ENCODE peak calls at places on chromosomes 12 and 14, in eight cellular contexts. One of them, this sample, is unnamed.

GRCh38 chr14:26765301-26765700 is 167.5 kb upstream of the NOVA1 start:
- DNase-seq in A172: no peak
- DNase-seq in iPS-NIHi11: no peak
- DNase-seq in NCI-H2171: no peak
- DNase-seq in lower leg skin: no peak
- DNase-seq in Daoy: no peak
- DNase-seq in neural crest cell: no peak
- DNase-seq in EL: no peak
- DNase-seq in this sample: no peak

GRCh38 chr12:6425588-6426531 is 18.9 kb upstream of the CD27 start:
- DNase-seq in neural crest cell: no peak
- DNase-seq in NCI-H2171: no peak
- DNase-seq in Daoy: peak; percentile 18
- DNase-seq in EL: no peak
- DNase-seq in iPS-NIHi11: no peak
- DNase-seq in lower leg skin: peak; percentile 82
- DNase-seq in A172: no peak
- DNase-seq in this sample: peak; percentile 62

GRCh38 chr12:6766651-6767300 is 613 bp downstream of the PTMS start:
- DNase-seq in NCI-H2171: peak; percentile 99
- DNase-seq in EL: peak; percentile 71
- DNase-seq in lower leg skin: peak; percentile 96
- DNase-seq in A172: no peak
- DNase-seq in neural crest cell: peak; percentile 66
- DNase-seq in iPS-NIHi11: peak; percentile 74
- DNase-seq in Daoy: peak; percentile 84
- DNase-seq in this sample: peak; percentile 84

GRCh38 chr14:72610096-72610830 is 283.6 kb downstream of the DPF3 start:
- DNase-seq in A172: no peak
- DNase-seq in Daoy: no peak
- DNase-seq in lower leg skin: peak; percentile 79
- DNase-seq in EL: no peak
- DNase-seq in neural crest cell: no peak
- DNase-seq in NCI-H2171: no peak
- DNase-seq in iPS-NIHi11: no peak
- DNase-seq in this sample: peak; percentile 53

GRCh38 chr14:50875359-50876090 is 3.7 kb downstream of the ABHD12B start:
- DNase-seq in NCI-H2171: no peak
- DNase-seq in iPS-NIHi11: no peak
- DNase-seq in Daoy: no peak
- DNase-seq in lower leg skin: no peak
- DNase-seq in A172: no peak
- DNase-seq in neural crest cell: no peak
- DNase-seq in EL: peak; percentile 42
- DNase-seq in this sample: no peak

GRCh38 chr12:56565510-56566101 is 44.0 kb downstream of the RBMS2 start:
- DNase-seq in A172: peak; percentile 64
- DNase-seq in NCI-H2171: no peak
- DNase-seq in lower leg skin: peak; percentile 91
- DNase-seq in Daoy: peak; percentile 65
- DNase-seq in EL: peak; percentile 30
- DNase-seq in iPS-NIHi11: peak; percentile 80
- DNase-seq in neural crest cell: no peak
- DNase-seq in this sample: no peak

GRCh38 chr14:54301349-54301748 is 95.5 kb upstream of the CDKN3 start:
- DNase-seq in NCI-H2171: no peak
- DNase-seq in EL: no peak
- DNase-seq in lower leg skin: no peak
- DNase-seq in A172: no peak
- DNase-seq in Daoy: no peak
- DNase-seq in iPS-NIHi11: no peak
- DNase-seq in neural crest cell: no peak
- DNase-seq in this sample: no peak

GRCh38 chr12:122724641-122725243 is 5.9 kb downstream of the HCAR1 start:
- DNase-seq in iPS-NIHi11: no peak
- DNase-seq in A172: no peak
- DNase-seq in lower leg skin: no peak
- DNase-seq in Daoy: no peak
- DNase-seq in EL: no peak
- DNase-seq in NCI-H2171: no peak
- DNase-seq in neural crest cell: no peak
- DNase-seq in this sample: no peak

GRCh38 chr12:90896164-90896563 is 58.8 kb downstream of the CCER1 start:
- DNase-seq in EL: peak; percentile 94
- DNase-seq in A172: peak; percentile 88
- DNase-seq in lower leg skin: no peak
- DNase-seq in neural crest cell: no peak
- DNase-seq in Daoy: no peak
- DNase-seq in NCI-H2171: no peak
- DNase-seq in iPS-NIHi11: no peak
- DNase-seq in this sample: no peak

GRCh38 chr12:104182621-104183378 is 32.8 kb upstream of the TXNRD1 start:
- DNase-seq in neural crest cell: no peak
- DNase-seq in Daoy: no peak
- DNase-seq in iPS-NIHi11: no peak
- DNase-seq in A172: no peak
- DNase-seq in EL: no peak
- DNase-seq in lower leg skin: no peak
- DNase-seq in NCI-H2171: no peak
- DNase-seq in this sample: no peak

GRCh38 chr14:40058916-40059897 is 627.0 kb upstream of the FBXO33 start:
- DNase-seq in neural crest cell: no peak
- DNase-seq in Daoy: no peak
- DNase-seq in A172: no peak
- DNase-seq in NCI-H2171: no peak
- DNase-seq in EL: no peak
- DNase-seq in iPS-NIHi11: no peak
- DNase-seq in lower leg skin: no peak
- DNase-seq in this sample: no peak

GRCh38 chr14:30656190-30656632 is 34.1 kb downstream of the SCFD1 start:
- DNase-seq in neural crest cell: peak; percentile 38
- DNase-seq in Daoy: peak; percentile 32
- DNase-seq in lower leg skin: no peak
- DNase-seq in A172: peak; percentile 11
- DNase-seq in iPS-NIHi11: peak; percentile 53
- DNase-seq in NCI-H2171: no peak
- DNase-seq in EL: peak; percentile 32
- DNase-seq in this sample: no peak

GRCh38 chr14:80981673-80982072 is 26.3 kb downstream of the TSHR start:
- DNase-seq in EL: no peak
- DNase-seq in Daoy: no peak
- DNase-seq in lower leg skin: no peak
- DNase-seq in NCI-H2171: no peak
- DNase-seq in A172: no peak
- DNase-seq in neural crest cell: no peak
- DNase-seq in iPS-NIHi11: no peak
- DNase-seq in this sample: no peak

GRCh38 chr14:61132336-61132735 is 148.8 kb downstream of the TMEM30B start:
- DNase-seq in neural crest cell: no peak
- DNase-seq in NCI-H2171: no peak
- DNase-seq in iPS-NIHi11: no peak
- DNase-seq in Daoy: no peak
- DNase-seq in lower leg skin: no peak
- DNase-seq in A172: no peak
- DNase-seq in EL: no peak
- DNase-seq in this sample: no peak

GRCh38 chr14:51846631-51847488 is 13.6 kb upstream of the GNG2 start:
- DNase-seq in lower leg skin: peak; percentile 86
- DNase-seq in neural crest cell: peak; percentile 65
- DNase-seq in A172: no peak
- DNase-seq in iPS-NIHi11: peak; percentile 81
- DNase-seq in NCI-H2171: no peak
- DNase-seq in Daoy: no peak
- DNase-seq in EL: peak; percentile 24
- DNase-seq in this sample: no peak

GRCh38 chr12:94704452-94704871 is 54.1 kb upstream of the TMCC3 start:
- DNase-seq in lower leg skin: no peak
- DNase-seq in Daoy: peak; percentile 57
- DNase-seq in A172: peak; percentile 46
- DNase-seq in EL: peak; percentile 63
- DNase-seq in NCI-H2171: no peak
- DNase-seq in neural crest cell: no peak
- DNase-seq in iPS-NIHi11: no peak
- DNase-seq in this sample: no peak

GRCh38 chr12:490260-490659 is 30.5 kb downstream of the B4GALNT3 start:
- DNase-seq in EL: no peak
- DNase-seq in neural crest cell: no peak
- DNase-seq in NCI-H2171: no peak
- DNase-seq in Daoy: no peak
- DNase-seq in iPS-NIHi11: no peak
- DNase-seq in A172: no peak
- DNase-seq in lower leg skin: no peak
- DNase-seq in this sample: no peak

GRCh38 chr12:126198516-126198915 is 1133.3 kb downstream of the AACS start:
- DNase-seq in A172: no peak
- DNase-seq in NCI-H2171: no peak
- DNase-seq in iPS-NIHi11: no peak
- DNase-seq in neural crest cell: no peak
- DNase-seq in EL: no peak
- DNase-seq in Daoy: no peak
- DNase-seq in lower leg skin: no peak
- DNase-seq in this sample: no peak

GRCh38 chr12:109893250-109893995 is 6.7 kb upstream of the TCHP start:
- DNase-seq in iPS-NIHi11: no peak
- DNase-seq in lower leg skin: no peak
- DNase-seq in EL: no peak
- DNase-seq in neural crest cell: no peak
- DNase-seq in NCI-H2171: no peak
- DNase-seq in Daoy: no peak
- DNase-seq in A172: no peak
- DNase-seq in this sample: no peak

GRCh38 chr12:119328111-119328510 is 6.4 kb upstream of the CCDC60 start:
- DNase-seq in lower leg skin: no peak
- DNase-seq in NCI-H2171: no peak
- DNase-seq in Daoy: peak; percentile 48
- DNase-seq in neural crest cell: peak; percentile 29
- DNase-seq in A172: peak; percentile 1
- DNase-seq in iPS-NIHi11: peak; percentile 66
- DNase-seq in EL: no peak
- DNase-seq in this sample: no peak

GRCh38 chr12:128817115-128818015 is 6.4 kb downstream of the SLC15A4 start:
- DNase-seq in neural crest cell: no peak
- DNase-seq in iPS-NIHi11: no peak
- DNase-seq in Daoy: peak; percentile 90
- DNase-seq in lower leg skin: no peak
- DNase-seq in EL: peak; percentile 23
- DNase-seq in A172: peak; percentile 78
- DNase-seq in NCI-H2171: no peak
- DNase-seq in this sample: no peak

GRCh38 chr12:95532851-95533250 is 18.4 kb downstream of the USP44 start:
- DNase-seq in lower leg skin: no peak
- DNase-seq in iPS-NIHi11: no peak
- DNase-seq in EL: peak; percentile 48
- DNase-seq in neural crest cell: no peak
- DNase-seq in NCI-H2171: no peak
- DNase-seq in Daoy: peak; percentile 47
- DNase-seq in A172: peak; percentile 35
- DNase-seq in this sample: no peak

GRCh38 chr12:108145011-108145410 is 15.9 kb downstream of the WSCD2 start:
- DNase-seq in Daoy: no peak
- DNase-seq in lower leg skin: no peak
- DNase-seq in NCI-H2171: no peak
- DNase-seq in A172: no peak
- DNase-seq in neural crest cell: no peak
- DNase-seq in iPS-NIHi11: no peak
- DNase-seq in EL: no peak
- DNase-seq in this sample: no peak

GRCh38 chr12:3206536-3207072 is 129.4 kb downstream of the TSPAN9 start:
- DNase-seq in A172: no peak
- DNase-seq in EL: no peak
- DNase-seq in iPS-NIHi11: no peak
- DNase-seq in neural crest cell: no peak
- DNase-seq in Daoy: no peak
- DNase-seq in lower leg skin: no peak
- DNase-seq in NCI-H2171: peak; percentile 69
- DNase-seq in this sample: no peak

GRCh38 chr12:49823951-49824350 is 4.3 kb downstream of the NCKAP5L start:
- DNase-seq in lower leg skin: peak; percentile 79
- DNase-seq in NCI-H2171: no peak
- DNase-seq in iPS-NIHi11: no peak
- DNase-seq in EL: no peak
- DNase-seq in neural crest cell: no peak
- DNase-seq in A172: no peak
- DNase-seq in Daoy: no peak
- DNase-seq in this sample: no peak

GRCh38 chr12:71476513-71476912 is 36.9 kb downstream of the LGR5 start:
- DNase-seq in NCI-H2171: no peak
- DNase-seq in neural crest cell: no peak
- DNase-seq in Daoy: peak; percentile 76
- DNase-seq in A172: peak; percentile 77
- DNase-seq in lower leg skin: no peak
- DNase-seq in EL: peak; percentile 92
- DNase-seq in iPS-NIHi11: no peak
- DNase-seq in this sample: no peak

GRCh38 chr14:95774265-95775160 is 60.6 kb upstream of the TCL1A start:
- DNase-seq in EL: peak; percentile 41
- DNase-seq in A172: peak; percentile 11
- DNase-seq in lower leg skin: peak; percentile 86
- DNase-seq in iPS-NIHi11: peak; percentile 75
- DNase-seq in neural crest cell: peak; percentile 72
- DNase-seq in NCI-H2171: peak; percentile 21
- DNase-seq in Daoy: peak; percentile 61
- DNase-seq in this sample: no peak

GRCh38 chr12:105880824-105881388 is 257.8 kb downstream of the NUAK1 start:
- DNase-seq in lower leg skin: no peak
- DNase-seq in iPS-NIHi11: no peak
- DNase-seq in EL: no peak
- DNase-seq in A172: no peak
- DNase-seq in NCI-H2171: no peak
- DNase-seq in Daoy: no peak
- DNase-seq in neural crest cell: no peak
- DNase-seq in this sample: no peak

GRCh38 chr12:6158749-6159148 is 34.3 kb upstream of the VWF start:
- DNase-seq in NCI-H2171: no peak
- DNase-seq in lower leg skin: peak; percentile 29
- DNase-seq in Daoy: no peak
- DNase-seq in A172: no peak
- DNase-seq in neural crest cell: no peak
- DNase-seq in EL: no peak
- DNase-seq in iPS-NIHi11: no peak
- DNase-seq in this sample: no peak

GRCh38 chr14:38210587-38211257 is 3.0 kb downstream of the SSTR1 start:
- DNase-seq in EL: peak; percentile 74
- DNase-seq in Daoy: no peak
- DNase-seq in NCI-H2171: no peak
- DNase-seq in iPS-NIHi11: peak; percentile 56
- DNase-seq in lower leg skin: no peak
- DNase-seq in neural crest cell: no peak
- DNase-seq in A172: no peak
- DNase-seq in this sample: no peak

GRCh38 chr14:103109789-103110415 is 13.4 kb upstream of the TNFAIP2 start:
- DNase-seq in Daoy: peak; percentile 86
- DNase-seq in NCI-H2171: no peak
- DNase-seq in iPS-NIHi11: peak; percentile 56
- DNase-seq in A172: peak; percentile 90
- DNase-seq in EL: peak; percentile 94
- DNase-seq in neural crest cell: no peak
- DNase-seq in lower leg skin: no peak
- DNase-seq in this sample: no peak

GRCh38 chr12:75170786-75171185 is 38.9 kb downstream of the KCNC2 start:
- DNase-seq in Daoy: no peak
- DNase-seq in A172: no peak
- DNase-seq in EL: no peak
- DNase-seq in lower leg skin: no peak
- DNase-seq in iPS-NIHi11: no peak
- DNase-seq in neural crest cell: no peak
- DNase-seq in NCI-H2171: no peak
- DNase-seq in this sample: no peak

GRCh38 chr12:91781114-91781513 is 364.5 kb downstream of the BTG1 start:
- DNase-seq in Daoy: no peak
- DNase-seq in A172: peak; percentile 5
- DNase-seq in lower leg skin: no peak
- DNase-seq in EL: no peak
- DNase-seq in neural crest cell: no peak
- DNase-seq in NCI-H2171: no peak
- DNase-seq in iPS-NIHi11: no peak
- DNase-seq in this sample: no peak

GRCh38 chr12:114955414-114956014 is 271.5 kb upstream of the TBX3 start:
- DNase-seq in NCI-H2171: no peak
- DNase-seq in neural crest cell: no peak
- DNase-seq in iPS-NIHi11: no peak
- DNase-seq in EL: peak; percentile 25
- DNase-seq in A172: peak; percentile 53
- DNase-seq in Daoy: peak; percentile 15
- DNase-seq in lower leg skin: no peak
- DNase-seq in this sample: no peak

This sample was measured in type B pancreatic cell.